ENCODE peak calls at places on chromosomes 7 and 10, in six cellular contexts. One of them, this sample, is unnamed.

GRCh38 chr7:109659261-109659660 is 1089.6 kb downstream of the DNAJB9 start:
- DNase-seq in foreskin fibroblast: no peak
- DNase-seq in epithelial cell of esophagus: no peak
- DNase-seq in fibroblast of lung: no peak
- DNase-seq in GM12878: no peak
- DNase-seq in cardiac fibroblast: no peak
- DNase-seq in this sample: no peak

GRCh38 chr10:80786322-80786721 is 248.6 kb downstream of the SH2D4B start:
- DNase-seq in foreskin fibroblast: no peak
- DNase-seq in cardiac fibroblast: no peak
- DNase-seq in epithelial cell of esophagus: no peak
- DNase-seq in fibroblast of lung: no peak
- DNase-seq in GM12878: no peak
- DNase-seq in this sample: no peak

GRCh38 chr10:73991846-73992245 is 6.1 kb upstream of the VCL start:
- DNase-seq in fibroblast of lung: no peak
- DNase-seq in epithelial cell of esophagus: no peak
- DNase-seq in GM12878: no peak
- DNase-seq in foreskin fibroblast: no peak
- DNase-seq in cardiac fibroblast: no peak
- DNase-seq in this sample: no peak

GRCh38 chr7:78141533-78142281 is 343.1 kb downstream of the PHTF2 start:
- DNase-seq in cardiac fibroblast: peak; percentile 42
- DNase-seq in foreskin fibroblast: peak; percentile 72
- DNase-seq in fibroblast of lung: peak; percentile 83
- DNase-seq in GM12878: no peak
- DNase-seq in epithelial cell of esophagus: no peak
- DNase-seq in this sample: peak; percentile 65

GRCh38 chr10:4512557-4513286 is 313.3 kb upstream of the AKR1E2 start:
- DNase-seq in epithelial cell of esophagus: peak; percentile 84
- DNase-seq in foreskin fibroblast: peak; percentile 79
- DNase-seq in fibroblast of lung: peak; percentile 90
- DNase-seq in GM12878: no peak
- DNase-seq in cardiac fibroblast: peak; percentile 85
- DNase-seq in this sample: peak; percentile 73

GRCh38 chr7:150793569-150794238 is 6.5 kb downstream of the TMEM176B start:
- DNase-seq in epithelial cell of esophagus: no peak
- DNase-seq in GM12878: no peak
- DNase-seq in fibroblast of lung: no peak
- DNase-seq in foreskin fibroblast: no peak
- DNase-seq in cardiac fibroblast: no peak
- DNase-seq in this sample: no peak

GRCh38 chr10:61804414-61804813 is 97.1 kb upstream of the ARID5B start:
- DNase-seq in foreskin fibroblast: no peak
- DNase-seq in GM12878: no peak
- DNase-seq in cardiac fibroblast: peak; percentile 44
- DNase-seq in fibroblast of lung: peak; percentile 45
- DNase-seq in epithelial cell of esophagus: peak; percentile 22
- DNase-seq in this sample: no peak

GRCh38 chr10:49600046-49600445 is 10.1 kb upstream of the SLC18A3 start:
- DNase-seq in foreskin fibroblast: no peak
- DNase-seq in epithelial cell of esophagus: no peak
- DNase-seq in fibroblast of lung: no peak
- DNase-seq in GM12878: no peak
- DNase-seq in cardiac fibroblast: no peak
- DNase-seq in this sample: no peak

GRCh38 chr7:68324621-68325020 is 1273.7 kb upstream of the AUTS2 start:
- DNase-seq in cardiac fibroblast: no peak
- DNase-seq in GM12878: no peak
- DNase-seq in fibroblast of lung: no peak
- DNase-seq in foreskin fibroblast: no peak
- DNase-seq in epithelial cell of esophagus: no peak
- DNase-seq in this sample: no peak

GRCh38 chr7:25847331-25848070 is 304.5 kb upstream of the NFE2L3 start:
- DNase-seq in cardiac fibroblast: peak; percentile 64
- DNase-seq in GM12878: no peak
- DNase-seq in fibroblast of lung: peak; percentile 60
- DNase-seq in epithelial cell of esophagus: no peak
- DNase-seq in foreskin fibroblast: peak; percentile 55
- DNase-seq in this sample: peak; percentile 35

GRCh38 chr7:75756340-75757297 is 15.4 kb downstream of the CCL26 start:
- DNase-seq in fibroblast of lung: peak; percentile 65
- DNase-seq in foreskin fibroblast: no peak
- DNase-seq in GM12878: no peak
- DNase-seq in epithelial cell of esophagus: peak; percentile 54
- DNase-seq in cardiac fibroblast: peak; percentile 74
- DNase-seq in this sample: peak; percentile 49

DNA sequence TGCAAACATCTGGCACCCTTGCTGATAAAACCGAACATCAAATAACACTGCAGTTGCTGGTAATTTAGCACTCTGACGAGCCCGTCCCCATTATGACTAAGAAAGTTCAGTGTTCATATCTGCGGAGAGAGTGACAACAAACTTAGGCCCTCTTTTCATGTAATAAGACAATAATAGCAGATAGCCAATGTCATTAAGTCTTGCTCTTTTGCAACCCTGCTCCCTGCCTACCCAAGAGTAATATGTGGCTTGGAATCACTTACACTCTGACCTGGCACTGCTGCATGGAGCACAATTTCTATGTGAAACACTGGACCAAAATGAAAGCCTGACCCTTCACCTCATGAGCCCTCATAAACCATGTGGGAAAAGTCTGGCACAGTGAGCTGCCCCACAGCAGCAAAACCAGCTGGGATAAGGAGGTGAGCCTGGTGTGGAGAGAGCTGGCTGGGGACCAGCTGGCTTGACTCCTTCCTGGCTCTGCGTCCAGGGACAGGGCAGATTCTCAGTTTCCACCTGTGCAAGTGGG is 86.5 kb downstream of the HIPK2 start:
- DNase-seq in cardiac fibroblast: peak; percentile 61
- DNase-seq in GM12878: no peak
- DNase-seq in foreskin fibroblast: peak; percentile 32
- DNase-seq in epithelial cell of esophagus: no peak
- DNase-seq in fibroblast of lung: peak; percentile 85
- DNase-seq in this sample: peak; percentile 43
- TF ChIP-seq CTCF in cardiac fibroblast: no peak
- TF ChIP-seq CTCF in GM12878: no peak
- TF ChIP-seq CTCF in foreskin fibroblast: no peak
- TF ChIP-seq CTCF in epithelial cell of esophagus: no peak
- TF ChIP-seq CTCF in fibroblast of lung: no peak
- TF ChIP-seq CTCF in this sample: no peak

GRCh38 chr10:97685395-97685958 is 1.6 kb downstream of the AVPI1 start:
- DNase-seq in foreskin fibroblast: no peak
- DNase-seq in cardiac fibroblast: peak; percentile 49
- DNase-seq in GM12878: no peak
- DNase-seq in fibroblast of lung: peak; percentile 59
- DNase-seq in epithelial cell of esophagus: peak; percentile 67
- DNase-seq in this sample: peak; percentile 25
- H3K4me3 ChIP-seq in foreskin fibroblast: peak overlapping the region; percentile 84
- H3K4me3 ChIP-seq in cardiac fibroblast: peak overlapping the region; percentile 5
- H3K4me3 ChIP-seq in GM12878: no peak overlapping the region
- H3K4me3 ChIP-seq in fibroblast of lung: peak overlapping the region; percentile 70
- H3K4me3 ChIP-seq in epithelial cell of esophagus: peak overlapping the region; percentile 99
- H3K4me3 ChIP-seq in this sample: peak overlapping the region; percentile 1

DNA sequence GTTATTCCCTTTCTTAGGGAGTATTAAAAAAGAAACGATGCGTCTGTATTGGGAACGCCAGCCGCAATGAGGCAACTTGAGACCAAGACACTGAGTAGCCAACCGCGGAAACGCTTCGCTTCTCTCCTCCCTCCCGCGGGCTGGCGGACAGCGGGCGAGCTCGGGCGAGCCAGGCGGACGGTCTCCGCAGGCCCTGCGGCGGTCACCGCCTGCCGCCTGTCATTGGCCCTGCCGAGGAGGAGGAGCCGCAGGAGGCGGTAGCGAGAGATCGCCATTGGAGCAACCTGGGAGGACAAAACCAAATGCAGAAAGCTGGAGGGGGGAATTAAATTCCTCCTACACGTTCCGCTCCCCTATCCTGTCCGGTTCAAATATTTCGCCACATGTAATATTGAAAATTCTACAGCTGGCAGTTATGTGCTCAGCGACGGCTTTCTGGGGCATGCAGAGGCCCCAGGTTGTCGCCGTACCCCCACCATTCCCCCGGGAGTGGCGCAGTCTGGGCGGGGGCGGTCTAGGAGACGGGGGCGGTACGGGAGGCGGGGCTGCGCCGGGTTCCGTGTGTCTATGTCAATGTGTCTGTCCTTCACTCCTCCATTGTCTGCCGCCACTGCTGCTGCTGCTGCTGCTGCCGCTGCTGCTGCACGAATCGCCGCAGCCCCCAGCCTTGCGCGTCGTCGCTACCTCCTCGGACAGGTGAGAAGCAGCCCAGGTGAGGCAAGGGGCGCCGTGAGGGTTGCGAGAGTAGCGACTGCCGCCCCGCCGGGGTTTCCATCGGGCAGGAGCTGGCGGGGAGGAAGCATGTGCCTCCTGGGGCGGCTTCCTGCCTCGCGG is at the start of the genes ANKMY2 and BZW2:
- DNase-seq in epithelial cell of esophagus: peak; percentile 98
- DNase-seq in cardiac fibroblast: peak; percentile 98
- DNase-seq in foreskin fibroblast: peak; percentile 98
- DNase-seq in GM12878: peak; percentile 40
- DNase-seq in fibroblast of lung: peak; percentile 97
- DNase-seq in this sample: peak; percentile 98
- TF ChIP-seq CTCF in epithelial cell of esophagus: no peak
- TF ChIP-seq CTCF in cardiac fibroblast: no peak
- TF ChIP-seq CTCF in foreskin fibroblast: no peak
- TF ChIP-seq CTCF in GM12878: no peak
- TF ChIP-seq CTCF in fibroblast of lung: no peak
- TF ChIP-seq CTCF in this sample: no peak

GRCh38 chr7:101814081-101814995 is 3.1 kb upstream of the CUX1 start:
- DNase-seq in GM12878: no peak
- DNase-seq in foreskin fibroblast: no peak
- DNase-seq in epithelial cell of esophagus: peak; percentile 57
- DNase-seq in cardiac fibroblast: peak; percentile 49
- DNase-seq in fibroblast of lung: peak; percentile 55
- DNase-seq in this sample: peak; percentile 50
- H3K4me3 ChIP-seq in GM12878: peak overlapping the region; percentile 81
- H3K4me3 ChIP-seq in foreskin fibroblast: peak overlapping the region; percentile 62
- H3K4me3 ChIP-seq in epithelial cell of esophagus: peak overlapping the region; percentile 59
- H3K4me3 ChIP-seq in cardiac fibroblast: peak overlapping the region; percentile 75
- H3K4me3 ChIP-seq in fibroblast of lung: peak overlapping the region; percentile 75
- H3K4me3 ChIP-seq in this sample: peak overlapping the region; percentile 55

GRCh38 chr10:123454987-123455386 is 211.2 kb upstream of the GPR26 start:
- DNase-seq in GM12878: no peak
- DNase-seq in cardiac fibroblast: no peak
- DNase-seq in epithelial cell of esophagus: no peak
- DNase-seq in fibroblast of lung: no peak
- DNase-seq in foreskin fibroblast: no peak
- DNase-seq in this sample: no peak

GRCh38 chr10:123451206-123451605 is 214.9 kb upstream of the GPR26 start:
- DNase-seq in GM12878: no peak
- DNase-seq in fibroblast of lung: no peak
- DNase-seq in foreskin fibroblast: no peak
- DNase-seq in epithelial cell of esophagus: no peak
- DNase-seq in cardiac fibroblast: no peak
- DNase-seq in this sample: no peak

GRCh38 chr10:123449234-123449962 is 216.8 kb upstream of the GPR26 start:
- DNase-seq in fibroblast of lung: no peak
- DNase-seq in foreskin fibroblast: no peak
- DNase-seq in epithelial cell of esophagus: no peak
- DNase-seq in cardiac fibroblast: no peak
- DNase-seq in GM12878: no peak
- DNase-seq in this sample: no peak

GRCh38 chr10:123455861-123456260 is 210.3 kb upstream of the GPR26 start:
- DNase-seq in fibroblast of lung: no peak
- DNase-seq in cardiac fibroblast: no peak
- DNase-seq in epithelial cell of esophagus: no peak
- DNase-seq in foreskin fibroblast: no peak
- DNase-seq in GM12878: no peak
- DNase-seq in this sample: no peak

DNA sequence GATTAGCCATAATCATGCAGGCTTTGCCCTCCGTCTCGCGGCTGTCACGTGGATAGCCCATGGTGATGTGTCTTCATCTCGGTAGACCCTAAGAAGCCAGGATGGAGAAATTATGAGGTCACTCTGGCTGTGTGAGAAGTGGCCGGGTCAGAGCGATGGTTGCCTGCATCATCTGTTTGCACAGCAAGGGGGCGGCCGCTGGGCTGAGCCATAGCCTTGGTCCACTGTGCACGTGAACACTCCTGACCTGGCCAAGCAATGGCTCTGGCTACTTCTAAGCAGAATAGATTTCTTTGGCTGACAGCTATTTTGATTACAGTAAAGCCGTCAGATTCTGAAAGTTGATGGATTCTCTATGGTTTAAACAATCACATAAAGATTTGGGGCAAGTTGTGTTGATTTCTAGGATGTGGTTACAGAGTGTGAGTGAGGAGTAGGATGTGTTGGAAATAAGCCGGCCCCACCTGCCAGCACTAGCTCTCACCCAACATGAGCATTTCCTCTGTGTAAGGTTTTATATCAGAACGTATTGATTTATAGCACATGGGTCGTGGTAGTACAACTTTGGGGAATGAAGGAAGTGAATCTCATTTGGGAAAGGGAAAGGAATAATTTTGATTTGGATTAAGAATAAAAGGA is 214.4 kb upstream of the GPR26 start:
- DNase-seq in fibroblast of lung: no peak
- DNase-seq in cardiac fibroblast: no peak
- DNase-seq in foreskin fibroblast: no peak
- DNase-seq in epithelial cell of esophagus: no peak
- DNase-seq in GM12878: no peak
- DNase-seq in this sample: no peak
- TF ChIP-seq CTCF in fibroblast of lung: no peak
- TF ChIP-seq CTCF in cardiac fibroblast: no peak
- TF ChIP-seq CTCF in foreskin fibroblast: no peak
- TF ChIP-seq CTCF in epithelial cell of esophagus: no peak
- TF ChIP-seq CTCF in GM12878: no peak
- TF ChIP-seq CTCF in this sample: no peak

GRCh38 chr10:75407296-75407715 is 5.7 kb upstream of the ZNF503 start:
- DNase-seq in epithelial cell of esophagus: peak; percentile 47
- DNase-seq in cardiac fibroblast: no peak
- DNase-seq in foreskin fibroblast: no peak
- DNase-seq in fibroblast of lung: no peak
- DNase-seq in GM12878: no peak
- DNase-seq in this sample: peak; percentile 18
- H3K4me3 ChIP-seq in epithelial cell of esophagus: peak overlapping the region; percentile 78
- H3K4me3 ChIP-seq in cardiac fibroblast: no peak overlapping the region
- H3K4me3 ChIP-seq in foreskin fibroblast: no peak overlapping the region
- H3K4me3 ChIP-seq in fibroblast of lung: no peak overlapping the region
- H3K4me3 ChIP-seq in GM12878: no peak overlapping the region
- H3K4me3 ChIP-seq in this sample: peak overlapping the region; percentile 1